ENCODE peak calls at places on chromosomes 7 and 10, in nine cellular contexts. H is neural crest cell; S is GM23248; R is stimulated activated CD4-positive, alpha-beta T cell treated with anti-CD3 and anti-CD28 coated beads, TNF-alpha, amount 100 ng/mL, for 24 hours; K is MV-4-11; N is glutamatergic neuron; E is activated naive CD4-positive, alpha-beta T cell treated with anti-CD3 and anti-CD28 coated beads for 36 hours; J is NCI-H2081; T is esophagus muscularis mucosa. B is an unnamed sample.

GRCh38 chr7:149500910-149501309 is 3.3 kb upstream of the ZNF746 start:
- DNase-seq in H (no peak), K (no peak), S (no peak), T (no peak), J (no peak), N (no peak), E (no peak), R (no peak), B (no peak)

GRCh38 chr10:49093922-49094321 is 21.4 kb downstream of the VSTM4 start:
- DNase-seq in E (no peak), H (no peak), T (no peak), S (no peak), J (no peak), K (no peak), R (no peak), N (no peak), B (no peak)

GRCh38 chr10:510415-510881 is 179.0 kb downstream of the DIP2C start:
- DNase-seq in S (peak), R (no peak), H (no peak), J (no peak), T (no peak), K (no peak), E (no peak), N (no peak), B (no peak)

GRCh38 chr10:35194906-35195305 is 68.3 kb downstream of the CREM start:
- DNase-seq in J (no peak), N (no peak), K (no peak), S (peak), H (no peak), E (peak), R (no peak), T (no peak), B (peak)

GRCh38 chr7:83267141-83267631 is 104.5 kb upstream of the PCLO start:
- DNase-seq in E (no peak), T (no peak), S (peak), N (no peak), R (no peak), K (no peak), J (peak), H (no peak), B (no peak)

GRCh38 chr10:31359979-31360378 is 41.0 kb downstream of the ZEB1 start:
- DNase-seq in T (no peak), E (no peak), J (no peak), R (no peak), H (no peak), K (no peak), S (peak), N (no peak), B (no peak)

GRCh38 chr10:70969188-70969587 is 80.8 kb upstream of the PCBD1 start:
- DNase-seq in T (no peak), J (no peak), K (no peak), E (no peak), H (no peak), R (no peak), S (no peak), N (no peak), B (no peak)

GRCh38 chr10:96369890-96370574 is 11.2 kb upstream of the OPALIN start:
- DNase-seq in T (no peak), J (no peak), H (no peak), E (no peak), N (no peak), K (no peak), R (no peak), S (peak), B (no peak)

GRCh38 chr7:15005672-15006071 is 103.1 kb upstream of the DGKB start:
- DNase-seq in K (no peak), J (no peak), S (no peak), T (no peak), N (no peak), H (no peak), R (no peak), E (no peak), B (no peak)

GRCh38 chr10:78819361-78820006 is 249.3 kb upstream of the ZMIZ1 start:
- DNase-seq in R (no peak), K (no peak), H (no peak), S (no peak), N (no peak), T (no peak), E (no peak), J (no peak), B (no peak)

GRCh38 chr7:141666071-141666470 is 35.9 kb downstream of the DENND11 start:
- DNase-seq in E (no peak), N (no peak), S (no peak), T (no peak), K (no peak), J (no peak), H (no peak), R (no peak), B (no peak)

GRCh38 chr10:131848296-131848695 is 52.5 kb upstream of the PPP2R2D start:
- DNase-seq in N (no peak), E (no peak), R (no peak), K (no peak), H (no peak), J (no peak), S (no peak), T (no peak), B (no peak)

GRCh38 chr10:104080762-104081161 is 4.9 kb downstream of the COL17A1 start:
- DNase-seq in K (peak), S (peak), J (peak), T (no peak), N (no peak), E (peak), H (no peak), R (no peak), B (peak)

GRCh38 chr7:87058739-87059524 is 522 bp downstream of the ELAPOR2 start:
- DNase-seq in H (peak), N (no peak), J (peak), K (no peak), R (peak), E (peak), S (peak), T (no peak), B (peak)

GRCh38 chr10:36381748-36382147 is 739.7 kb upstream of the FZD8 start:
- DNase-seq in N (no peak), H (no peak), K (no peak), T (no peak), E (no peak), J (no peak), R (no peak), S (no peak), B (no peak)

B was measured in KBM-7.